ENCODE peak calls at places on chromosomes 2 and 18, in four cellular contexts. Z is neural progenitor cell; M is tibial artery; C is CD8-positive, alpha-beta memory T cell. A is an unnamed sample. For H3K9me3, the result is how much of the 10 kb centered on the place peaks cover.

GRCh38 chr18:59707306-59707705 is 10.1 kb upstream of the CCBE1 start:
- DNase-seq in Z (no peak), C (no peak), M (no peak), A (no peak)

GRCh38 chr2:70670626-70671025 is 97.4 kb downstream of the ADD2 start:
- DNase-seq in C (no peak), Z (no peak), M (no peak), A (no peak)

GRCh38 chr2:189854152-189854551 is 69.9 kb downstream of the PMS1 start:
- DNase-seq in Z (no peak), M (no peak), C (no peak), A (no peak)

GRCh38 chr2:101854877-101855276 is 136.9 kb upstream of the IL1R2 start:
- DNase-seq in C (no peak), M (no peak), Z (no peak), A (no peak)

GRCh38 chr2:219244789-219245147 is 476 bp downstream of the GLB1L start:
- DNase-seq in M (no peak), Z (no peak), C (no peak), A (no peak)

GRCh38 chr2:230974096-230974913 is 21.6 kb upstream of the SPATA3 start:
- DNase-seq in Z (no peak), M (no peak), C (peak), A (peak)

GRCh38 chr2:150710916-150711315 is 223.4 kb upstream of the RND3 start:
- DNase-seq in C (no peak), M (no peak), Z (no peak), A (no peak)

GRCh38 chr2:235468978-235469694 is 24.7 kb upstream of the AGAP1 start:
- DNase-seq in Z (peak), M (peak), C (no peak), A (no peak)

GRCh38 chr18:8235916-8236315 is 373.3 kb upstream of the RAB12 start:
- DNase-seq in C (no peak), M (no peak), Z (no peak), A (no peak)

GRCh38 chr2:159513745-159514144 is 102.6 kb downstream of the BAZ2B start:
- DNase-seq in C (no peak), M (no peak), Z (no peak), A (no peak)

GRCh38 chr2:239268549-239268948 is 132.3 kb downstream of the HDAC4 start:
- DNase-seq in M (no peak), Z (no peak), C (no peak), A (no peak)

GRCh38 chr2:132253496-132254305 is 91.9 kb upstream of the ANKRD30BL start:
- DNase-seq in M (peak), Z (no peak), C (no peak), A (no peak)

GRCh38 chr2:132256251-132256902 is 94.6 kb upstream of the ANKRD30BL start:
- DNase-seq in C (no peak), M (no peak), Z (no peak), A (no peak)

GRCh38 chr2:132255714-132256113 is 94.0 kb upstream of the ANKRD30BL start:
- DNase-seq in M (no peak), C (no peak), Z (no peak), A (no peak)

GRCh38 chr2:132252191-132252893 is 90.6 kb upstream of the ANKRD30BL start:
- DNase-seq in Z (no peak), C (no peak), M (no peak), A (no peak)

GRCh38 chr2:132252894-132253264 is 91.1 kb upstream of the ANKRD30BL start:
- DNase-seq in Z (no peak), M (no peak), C (no peak), A (no peak)
- H3K9me3 ChIP-seq in Z (under half), M (under half), C (under half), A (under half)

GRCh38 chr2:228627510-228627909 is 446.0 kb upstream of the SPHKAP start:
- DNase-seq in M (no peak), C (no peak), Z (no peak), A (no peak)

GRCh38 chr2:228624708-228625107 is 443.2 kb upstream of the SPHKAP start:
- DNase-seq in M (no peak), C (no peak), Z (no peak), A (no peak)

GRCh38 chr2:228630786-228631185 is 449.3 kb upstream of the SPHKAP start:
- DNase-seq in C (no peak), M (no peak), Z (no peak), A (no peak)

GRCh38 chr2:228629251-228629650 is 447.8 kb upstream of the SPHKAP start:
- DNase-seq in M (no peak), C (no peak), Z (no peak), A (no peak)

GRCh38 chr2:228628682-228629081 is 447.2 kb upstream of the SPHKAP start:
- DNase-seq in M (no peak), C (no peak), Z (no peak), A (no peak)
- H3K9me3 ChIP-seq in M (under half), C (under half), Z (under half), A (under half)

GRCh38 chr2:67032091-67032490 is 365.0 kb upstream of the ETAA1 start:
- DNase-seq in C (no peak), M (no peak), Z (no peak), A (no peak)
- H3K9me3 ChIP-seq in C (under half), M (under half), Z (under half), A (under half)

GRCh38 chr2:35356332-35356731 is 999.2 kb upstream of the CRIM1 start:
- DNase-seq in M (no peak), Z (no peak), C (no peak), A (no peak)
- H3K9me3 ChIP-seq in M (under half), Z (under half), C (under half), A (under half)

DNA sequence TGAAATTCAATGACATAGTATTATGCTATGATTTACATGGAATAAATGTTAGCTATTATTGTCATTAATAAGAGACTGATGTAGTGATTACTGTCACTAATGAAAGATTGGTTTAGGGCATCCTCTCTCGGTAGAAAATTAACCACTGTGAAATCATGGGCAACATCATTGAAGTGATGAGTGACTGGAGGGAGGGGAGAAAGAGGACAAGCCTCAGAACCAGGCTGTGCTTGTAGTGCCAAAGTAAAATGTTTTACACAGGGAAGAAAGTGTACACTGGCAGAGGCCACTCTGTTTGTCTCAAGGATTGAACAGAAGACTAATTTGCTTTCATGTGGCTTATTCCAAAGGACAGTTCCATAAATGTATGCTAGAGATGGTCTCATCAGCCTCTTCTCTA is 456.2 kb upstream of the TCF4 start:
- DNase-seq in M (no peak), C (no peak), Z (no peak), A (no peak)
- H3K9me3 ChIP-seq in M (under half), C (under half), Z (under half), A (under half)

A was measured in T-helper 17 cell.